ENCODE peak calls at places on chromosomes 4 and X, in seven cellular contexts. O, P, T, M, W, D and L are unnamed samples.
A peak's percentile ranks its signal among the peaks of the same experiment; 100 is the strongest.

GRCh38 chr4:17981063-17981462 is 40.5 kb downstream of the LCORL start:
- DNase-seq in T (no peak), O (no peak), P (no peak), D (no peak), M (peak; percentile 30), W (no peak), L (no peak)

GRCh38 chrX:22795680-22796079 is 204.1 kb upstream of the DDX53 start:
- DNase-seq in O (no peak), T (no peak), D (no peak), P (no peak), M (no peak), W (no peak), L (no peak)

GRCh38 chr4:186839122-186840037 is 115.7 kb upstream of the FAT1 start:
- DNase-seq in W (no peak), O (peak; percentile 51), M (peak; percentile 92), D (no peak), P (no peak), T (no peak), L (no peak)

GRCh38 chr4:147968641-147969040 is 236.8 kb downstream of the ARHGAP10 start:
- DNase-seq in O (no peak), M (peak; percentile 57), T (no peak), P (no peak), D (no peak), W (no peak), L (no peak)

GRCh38 chrX:110146521-110146920 is 143.6 kb downstream of the TMEM164 start:
- DNase-seq in D (peak; percentile 52), M (peak; percentile 48), O (peak; percentile 18), W (peak; percentile 43), T (no peak), P (no peak), L (no peak)

GRCh38 chr4:178752954-178753525 is 1310.8 kb upstream of the AGA start:
- DNase-seq in O (no peak), W (no peak), D (no peak), M (no peak), T (no peak), P (no peak), L (no peak)

GRCh38 chr4:76334885-76335284 is 28.4 kb downstream of the STBD1 start:
- DNase-seq in P (no peak), M (no peak), D (no peak), W (no peak), O (no peak), T (no peak), L (no peak)

GRCh38 chr4:37623940-37624339 is 62.2 kb downstream of the RELL1 start:
- DNase-seq in T (no peak), O (no peak), P (no peak), M (no peak), D (no peak), W (no peak), L (no peak)

GRCh38 chrX:68433155-68433980 is at the start of gene OPHN1:
- DNase-seq in M (peak; percentile 74), T (peak; percentile 89), P (peak; percentile 57), O (peak; percentile 77), D (peak; percentile 80), W (peak; percentile 72), L (peak; percentile 80)

GRCh38 chr4:156734965-156735895 is 236.4 kb downstream of the PDGFC start:
- DNase-seq in D (no peak), T (no peak), O (no peak), M (peak; percentile 49), P (no peak), W (no peak), L (no peak)

GRCh38 chr4:99209671-99210070 is 9.4 kb downstream of the ADH6 start:
- DNase-seq in T (no peak), D (no peak), W (no peak), P (no peak), O (no peak), M (peak; percentile 71), L (no peak)

GRCh38 chr4:16603178-16603577 is 295.3 kb downstream of the LDB2 start:
- DNase-seq in T (no peak), O (no peak), D (no peak), P (no peak), M (no peak), W (no peak), L (no peak)

GRCh38 chr4:32519060-32519459 is 1798.9 kb downstream of the PCDH7 start:
- DNase-seq in O (no peak), P (no peak), D (no peak), T (no peak), M (no peak), W (no peak), L (no peak)

GRCh38 chr4:76016383-76016782 is 6.9 kb downstream of the CXCL10 start:
- DNase-seq in O (no peak), M (no peak), P (no peak), D (no peak), T (no peak), W (no peak), L (no peak)

GRCh38 chrX:15566244-15566643 is 34.5 kb downstream of the ACE2 start:
- DNase-seq in D (peak; percentile 6), P (no peak), M (no peak), T (no peak), O (no peak), W (no peak), L (no peak)

GRCh38 chrX:952816-953215 is 259.6 kb downstream of the CRLF2 start:
- DNase-seq in P (no peak), T (no peak), D (no peak), O (no peak), M (no peak), W (no peak), L (no peak)

GRCh38 chrX:131836161-131836560 is 186.9 kb upstream of the STK26 start:
- DNase-seq in D (no peak), P (no peak), M (no peak), O (no peak), T (no peak), W (no peak), L (no peak)

GRCh38 chr4:13891544-13891939 is 264.0 kb upstream of the BOD1L1 start:
- DNase-seq in D (no peak), T (no peak), W (no peak), M (peak; percentile 71), P (no peak), O (no peak), L (no peak)

DNA sequence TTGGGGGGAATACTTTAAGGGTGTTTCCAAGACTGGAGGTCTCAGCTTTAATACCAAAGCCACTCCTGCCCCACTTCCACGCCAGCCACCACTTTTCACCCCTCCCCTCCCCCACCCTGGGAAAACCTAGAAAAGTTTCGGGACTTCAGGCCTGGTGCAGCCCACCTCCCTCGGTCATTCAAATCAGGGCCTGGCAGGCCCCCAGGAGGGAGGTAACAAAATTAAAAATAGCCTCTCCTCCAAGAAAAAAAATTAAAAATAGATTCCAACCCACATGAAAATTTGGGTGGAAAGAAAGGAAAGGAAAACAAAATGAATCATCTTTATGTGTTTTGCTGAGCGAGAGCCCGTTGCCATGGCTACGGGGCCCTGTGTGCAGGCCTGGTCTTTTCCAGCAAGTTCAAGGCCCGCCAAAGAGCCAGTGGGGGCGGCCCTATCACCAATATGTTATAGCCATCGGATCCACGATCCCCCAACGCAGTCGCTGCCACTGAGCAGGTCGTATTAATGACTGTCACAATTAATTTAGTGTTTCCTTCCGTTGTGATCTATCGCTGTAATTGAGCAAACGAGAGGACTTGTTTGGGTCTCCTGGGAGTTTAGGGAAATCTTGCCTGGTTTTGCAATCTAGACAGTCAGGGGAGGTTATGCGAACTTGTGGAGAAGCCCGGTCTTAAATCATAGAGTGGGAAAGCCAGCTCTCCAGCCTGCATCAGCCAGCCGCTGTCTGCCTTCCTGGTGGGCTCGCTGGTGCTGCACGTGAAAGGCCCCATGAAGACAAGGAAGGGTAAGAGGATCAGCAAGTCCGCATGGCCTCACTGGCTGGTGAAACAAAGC is 452.5 kb downstream of the BCOR start:
- DNase-seq in M (peak; percentile 59), T (peak; percentile 8), P (no peak), D (peak; percentile 25), W (peak; percentile 77), O (peak; percentile 84), L (no peak)
- TF ChIP-seq POLR2A in M (no peak), T (no peak), P (no peak), D (no peak), W (no peak), O (no peak), L (no peak)

DNA sequence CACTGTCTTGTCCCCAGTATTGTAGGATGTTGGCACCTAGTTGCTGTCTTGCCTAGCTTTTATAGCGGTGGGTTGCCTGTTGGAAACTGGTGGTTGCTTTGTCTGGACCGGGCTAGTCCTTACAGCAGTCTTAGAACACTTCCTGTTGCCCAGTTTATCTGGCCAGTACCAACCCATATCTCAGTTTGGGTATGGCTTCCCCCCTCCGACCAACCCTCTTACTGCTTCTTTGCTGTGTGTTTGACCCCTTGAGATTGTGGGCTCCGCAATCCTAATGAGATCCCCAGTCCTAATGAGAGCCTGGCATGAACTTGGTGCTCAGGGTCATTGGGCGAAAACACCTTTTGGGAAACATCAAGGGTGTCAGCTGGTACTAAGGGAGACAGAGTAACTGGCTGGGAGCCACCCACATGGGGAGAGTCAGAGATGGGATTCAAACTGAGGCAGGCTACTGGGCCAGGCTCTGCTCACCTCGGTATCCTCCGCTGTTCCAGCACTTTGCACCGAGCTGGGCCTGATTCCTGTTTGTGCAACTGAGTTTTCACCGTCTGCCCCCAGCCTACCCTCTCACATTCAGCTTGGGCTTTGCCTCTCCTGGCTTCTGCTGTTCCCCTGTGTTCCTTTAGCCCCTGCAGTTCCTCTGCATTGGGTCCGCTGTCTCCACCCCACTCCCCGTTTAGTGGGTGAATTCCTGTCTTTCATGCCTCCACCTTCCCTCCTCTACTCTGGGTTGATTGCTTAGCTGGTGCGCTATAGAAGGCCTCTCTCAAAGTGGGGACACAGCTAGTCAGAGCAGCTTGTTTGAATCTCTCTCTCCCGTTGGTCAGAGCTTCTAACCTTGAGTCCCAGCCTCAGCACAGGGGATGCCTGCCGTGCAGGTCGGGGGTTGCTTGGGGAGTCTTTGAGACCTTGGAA is 1.6 kb downstream of the TBC1D14 start:
- DNase-seq in O (no peak), M (no peak), P (no peak), T (no peak), D (no peak), W (no peak), L (no peak)
- TF ChIP-seq POLR2A in O (no peak), M (no peak), P (no peak), T (no peak), D (no peak), W (no peak), L (no peak)

GRCh38 chr4:48190839-48191238 is 56.8 kb upstream of the TXK start:
- DNase-seq in P (no peak), T (no peak), O (no peak), D (no peak), W (no peak), M (no peak), L (no peak)
- TF ChIP-seq POLR2A in P (no peak), T (no peak), O (no peak), D (no peak), W (no peak), M (no peak), L (no peak)

DNA sequence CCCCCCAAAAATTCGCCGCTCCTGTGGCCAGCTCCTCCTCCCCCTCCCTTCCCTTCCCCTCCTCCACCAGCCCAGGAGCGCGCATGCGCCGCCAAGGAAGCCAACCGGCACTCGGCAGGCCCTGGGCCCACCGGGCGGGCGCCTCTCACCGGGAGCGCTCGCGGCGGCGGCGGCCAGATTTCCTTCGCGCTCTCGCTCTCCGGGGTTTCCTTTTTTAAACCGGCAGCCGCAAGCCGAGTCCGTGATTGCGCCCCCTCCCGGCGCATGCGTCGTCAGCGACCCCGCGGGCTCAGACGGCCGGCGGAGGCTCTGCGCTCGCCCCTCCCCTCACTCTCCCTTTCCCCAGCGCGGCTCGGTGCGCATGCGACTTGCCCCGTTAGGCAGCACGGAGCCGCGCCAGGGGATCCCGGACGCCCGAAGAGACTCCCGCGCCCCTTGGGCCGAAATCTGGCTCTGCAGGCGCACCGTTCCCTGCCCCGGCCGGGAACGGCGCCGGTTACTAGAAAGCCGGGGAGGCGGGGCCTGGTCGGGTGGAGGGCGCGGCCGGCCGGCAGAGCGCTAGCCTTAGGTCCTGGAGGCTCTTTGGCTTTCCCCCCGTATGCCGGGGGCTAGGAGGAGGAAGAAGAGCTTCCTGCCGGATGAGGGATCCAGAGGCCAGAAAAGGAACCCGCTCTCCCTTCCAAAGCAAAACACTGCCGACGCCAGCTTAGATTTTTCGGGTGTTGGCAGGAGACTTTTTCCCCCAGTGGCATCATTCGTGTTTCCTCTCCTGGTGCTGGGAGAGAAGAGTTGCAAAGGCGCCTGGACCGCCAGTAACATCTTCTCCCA is at the start of gene CLOCK:
- DNase-seq in P (peak; percentile 62), T (peak; percentile 96), O (peak; percentile 90), W (peak; percentile 91), D (peak; percentile 88), M (peak; percentile 85), L (peak; percentile 93)
- TF ChIP-seq POLR2A in P (no peak), T (peak; percentile 75), O (peak; percentile 72), W (peak; percentile 61), D (peak; percentile 50), M (peak; percentile 54), L (no peak)